ENCODE peak calls at places on chromosomes 12 and 14, in four cellular contexts. T is Panc1, M is K562, W is HepG2. K is an unnamed sample.

GRCh38 chr14:101843665-101844064 is 82.2 kb downstream of the PPP2R5C start:
- DNase-seq in T (no peak), M (no peak), W (no peak), K (no peak)

GRCh38 chr12:20436367-20436766 is 68.0 kb downstream of the PDE3A start:
- DNase-seq in T (no peak), M (no peak), W (no peak), K (no peak)

GRCh38 chr12:47829584-47829983 is 9.9 kb upstream of the HDAC7 start:
- DNase-seq in T (no peak), M (peak; percentile 57), W (no peak), K (no peak)

GRCh38 chr14:104138891-104139459 is 588 bp downstream of the KIF26A start:
- DNase-seq in T (no peak), M (no peak), W (no peak), K (no peak)

GRCh38 chr14:66998013-66998412 is 191.2 kb upstream of the GARIN2 start:
- DNase-seq in T (no peak), M (no peak), W (no peak), K (no peak)

GRCh38 chr12:104944252-104944651 is 13.8 kb downstream of the SLC41A2 start:
- DNase-seq in T (no peak), M (no peak), W (no peak), K (no peak)

GRCh38 chr14:73472182-73473114 is 14.1 kb upstream of the NUMB start:
- DNase-seq in T (no peak), M (peak; percentile 60), W (peak; percentile 64), K (peak; percentile 60)

GRCh38 chr12:59934486-59934885 is 338.7 kb downstream of the SLC16A7 start:
- DNase-seq in T (no peak), M (no peak), W (no peak), K (no peak)

GRCh38 chr12:6779667-6780459 is 7.5 kb downstream of the LAG3 start:
- DNase-seq in T (no peak), M (no peak), W (peak; percentile 39), K (no peak)

GRCh38 chr12:99287136-99287535 is 360.4 kb upstream of the GARIN6 start:
- DNase-seq in T (no peak), M (no peak), W (no peak), K (no peak)

GRCh38 chr12:64097346-64098105 is 124.6 kb downstream of the KICS2 start:
- DNase-seq in T (no peak), M (no peak), W (no peak), K (no peak)

GRCh38 chr12:20452496-20452895 is 84.2 kb downstream of the PDE3A start:
- DNase-seq in T (no peak), M (no peak), W (no peak), K (no peak)

GRCh38 chr14:61663312-61663974 is 31.9 kb upstream of the HIF1A start:
- DNase-seq in T (no peak), M (no peak), W (no peak), K (no peak)

GRCh38 chr14:65237023-65237814 is 134.9 kb upstream of the MAX start:
- DNase-seq in T (no peak), M (no peak), W (no peak), K (no peak)

GRCh38 chr14:92259613-92260357 is 63.2 kb upstream of the SLC24A4 start:
- DNase-seq in T (no peak), M (no peak), W (no peak), K (no peak)

GRCh38 chr12:15001733-15002471 is 29.1 kb downstream of the PDE6H start:
- DNase-seq in T (no peak), M (no peak), W (peak; percentile 6), K (no peak)

GRCh38 chr12:10184261-10184843 is 5.5 kb downstream of the TMEM52B start:
- DNase-seq in T (no peak), M (no peak), W (no peak), K (no peak)

GRCh38 chr14:90568405-90568804 is 171.6 kb downstream of the CALM1 start:
- DNase-seq in T (no peak), M (no peak), W (no peak), K (no peak)

GRCh38 chr12:6311822-6312528 is 1.5 kb downstream of the PLEKHG6 start:
- DNase-seq in T (no peak), M (no peak), W (no peak), K (no peak)

GRCh38 chr14:50116986-50117385 is 614 bp upstream of the VCPKMT start:
- DNase-seq in T (no peak), M (no peak), W (no peak), K (no peak)

GRCh38 chr14:89060191-89060590 is 235.7 kb downstream of the TTC8 start:
- DNase-seq in T (no peak), M (no peak), W (no peak), K (no peak)

GRCh38 chr12:127779301-127780045 is 487.5 kb upstream of the TMEM132C start:
- DNase-seq in T (no peak), M (no peak), W (no peak), K (no peak)

GRCh38 chr12:68236421-68237059 is 10.9 kb upstream of the IL26 start:
- DNase-seq in T (no peak), M (peak; percentile 59), W (peak; percentile 27), K (no peak)

GRCh38 chr14:61188936-61189808 is 92.0 kb downstream of the TMEM30B start:
- DNase-seq in T (no peak), M (peak; percentile 29), W (peak; percentile 48), K (no peak)

GRCh38 chr12:118463677-118464076 is 87.3 kb downstream of the SUDS3 start:
- DNase-seq in T (no peak), M (no peak), W (no peak), K (no peak)

GRCh38 chr14:40909906-40910305 is 696.8 kb upstream of the LRFN5 start:
- DNase-seq in T (no peak), M (no peak), W (no peak), K (no peak)

GRCh38 chr12:95877622-95878021 is 18.9 kb downstream of the SNRPF start:
- DNase-seq in T (no peak), M (peak; percentile 24), W (no peak), K (no peak)
- TF ChIP-seq TCF7L2 in T (no peak), M (no peak), W (no peak), K (no peak)

GRCh38 chr14:52064174-52064573 is 4.7 kb downstream of the NID2 start:
- DNase-seq in T (no peak), M (no peak), W (no peak), K (no peak)

GRCh38 chr14:52069617-52070431 is 965 bp upstream of the NID2 start:
- DNase-seq in T (no peak), M (no peak), W (no peak), K (no peak)

GRCh38 chr14:52071675-52072074 is 2.8 kb upstream of the NID2 start:
- DNase-seq in T (no peak), M (no peak), W (no peak), K (no peak)

GRCh38 chr14:52068741-52069616 is at the start of gene NID2:
- DNase-seq in T (no peak), M (no peak), W (peak; percentile 20), K (no peak)

GRCh38 chr14:52067873-52068740 is 752 bp downstream of the NID2 start:
- DNase-seq in T (no peak), M (no peak), W (no peak), K (no peak)
- TF ChIP-seq TCF7L2 in T (no peak), M (no peak), W (no peak), K (no peak)

GRCh38 chr14:56202256-56202655 is 84.0 kb downstream of the PELI2 start:
- DNase-seq in T (no peak), M (no peak), W (no peak), K (no peak)
- TF ChIP-seq TCF7L2 in T (no peak), M (no peak), W (no peak), K (no peak)

GRCh38 chr12:122020795-122021192 is 890 bp upstream of the BCL7A start:
- DNase-seq in T (no peak), M (no peak), W (no peak), K (no peak)

GRCh38 chr12:122021193-122021821 is 377 bp upstream of the BCL7A start:
- DNase-seq in T (no peak), M (peak; percentile 37), W (no peak), K (no peak)

GRCh38 chr12:122022393-122023338 is 982 bp downstream of the BCL7A start:
- DNase-seq in T (no peak), M (peak; percentile 55), W (no peak), K (no peak)

GRCh38 chr12:122023339-122024131 is 1.9 kb downstream of the BCL7A start:
- DNase-seq in T (no peak), M (peak; percentile 69), W (peak; percentile 80), K (peak; percentile 42)

GRCh38 chr12:122021822-122022392 is at the start of gene BCL7A:
- DNase-seq in T (no peak), M (peak; percentile 77), W (peak; percentile 15), K (peak; percentile 22)
- TF ChIP-seq TCF7L2 in T (peak; percentile 32), M (no peak), W (no peak), K (peak; percentile 82)

GRCh38 chr12:27143676-27144075 is 61.3 kb upstream of the C12orf71 start:
- DNase-seq in T (no peak), M (no peak), W (no peak), K (no peak)

GRCh38 chr12:27140478-27140969 is 58.1 kb upstream of the C12orf71 start:
- DNase-seq in T (no peak), M (no peak), W (no peak), K (no peak)

DNA sequence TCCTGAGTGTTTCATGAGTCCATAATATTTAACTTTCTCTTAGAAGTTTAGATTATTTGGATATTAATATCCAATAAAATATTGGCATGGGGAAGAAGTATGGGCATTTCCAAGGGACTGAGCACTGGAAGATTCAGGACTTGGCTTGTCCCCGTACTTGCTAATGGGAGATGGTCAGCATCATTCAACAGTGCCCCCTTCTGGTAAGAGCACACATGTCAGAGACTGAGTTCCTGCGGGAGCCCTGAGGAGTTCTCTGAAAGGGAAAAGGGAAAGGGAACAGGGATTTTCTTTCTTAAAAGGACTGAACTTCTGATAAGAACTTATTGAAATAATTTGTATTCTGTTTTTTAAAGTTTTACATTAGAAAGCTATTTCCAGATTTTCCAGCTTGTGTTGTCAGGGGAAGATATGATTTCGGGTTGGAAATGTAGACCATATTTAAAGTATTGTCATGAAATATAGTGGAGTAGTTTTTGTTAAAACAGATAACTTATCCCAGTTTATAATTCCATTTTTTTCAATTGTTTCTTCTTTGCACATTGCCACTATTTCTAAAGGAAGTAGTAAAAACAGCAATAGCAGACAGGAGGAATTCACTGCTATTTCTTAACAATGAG is 59.8 kb upstream of the C12orf71 start:
- DNase-seq in T (peak; percentile 81), M (peak; percentile 78), W (peak; percentile 53), K (peak; percentile 60)
- TF ChIP-seq TCF7L2 in T (no peak), M (no peak), W (no peak), K (no peak)